ENCODE peak calls at places on chromosome 9, in ten cellular contexts. T is CD8-positive, alpha-beta T cell; N is esophagus squamous epithelium; F is right lobe of liver; K is left ventricle myocardium inferior; Z is IMR-90; Y is cardiac muscle cell; H is ovary; Q is fibroblast of lung; M is adrenal gland. I is an unnamed sample. For H3K27me3, the result is how much of the 10 kb centered on the place peaks cover.

GRCh38 chr9:125829743-125830142 is 82.6 kb downstream of the PBX3 start:
- DNase-seq in T (peak), N (no peak), F (peak), K (no peak), Z (peak), Y (no peak), H (peak), Q (peak), M (peak), I (no peak)

GRCh38 chr9:114803459-114803858 is 2.4 kb downstream of the TNFSF15 start:
- DNase-seq in T (no peak), N (no peak), F (no peak), K (peak), Z (no peak), Y (no peak), H (no peak), Q (no peak), M (no peak), I (no peak)

GRCh38 chr9:121972501-121972981 is 120.6 kb downstream of the TTLL11 start:
- DNase-seq in T (no peak), N (no peak), F (no peak), K (no peak), Z (peak), Y (no peak), H (no peak), Q (no peak), M (peak), I (no peak)

GRCh38 chr9:109027176-109027575 is 13.9 kb upstream of the CTNNAL1 start:
- DNase-seq in T (no peak), N (no peak), F (no peak), K (no peak), Z (peak), Y (no peak), H (peak), Q (peak), M (no peak), I (peak)

GRCh38 chr9:126517751-126518261 is 95.9 kb upstream of the LMX1B start:
- DNase-seq in T (no peak), N (no peak), F (no peak), K (no peak), Z (no peak), Y (no peak), H (no peak), Q (no peak), M (no peak), I (no peak)

GRCh38 chr9:110828148-110828730 is 159.6 kb downstream of the MUSK start:
- DNase-seq in T (no peak), N (no peak), F (no peak), K (peak), Z (peak), Y (peak), H (no peak), Q (peak), M (no peak), I (peak)

GRCh38 chr9:129944501-129945116 is 98.4 kb downstream of the FNBP1 start:
- DNase-seq in T (peak), N (no peak), F (no peak), K (no peak), Z (no peak), Y (no peak), H (no peak), Q (no peak), M (no peak), I (no peak)

GRCh38 chr9:104808030-104808614 is 44.2 kb downstream of the NIPSNAP3B start:
- DNase-seq in T (no peak), N (no peak), F (no peak), K (no peak), Z (peak), Y (no peak), H (peak), Q (peak), M (no peak), I (peak)

GRCh38 chr9:96253059-96253696 is 48.8 kb downstream of the HSD17B3 start:
- DNase-seq in T (no peak), N (no peak), F (no peak), K (no peak), Z (no peak), Y (no peak), H (no peak), Q (no peak), M (no peak), I (no peak)

GRCh38 chr9:95497772-95498171 is 19.0 kb downstream of the PTCH1 start:
- DNase-seq in T (no peak), N (no peak), F (no peak), K (no peak), Z (peak), Y (no peak), H (no peak), Q (peak), M (no peak), I (peak)

GRCh38 chr9:108842610-108843295 is 13.0 kb downstream of the ACTL7B start:
- DNase-seq in T (no peak), N (no peak), F (no peak), K (no peak), Z (no peak), Y (no peak), H (no peak), Q (no peak), M (no peak), I (no peak)

GRCh38 chr9:14985419-14985818 is 75.2 kb upstream of the FREM1 start:
- DNase-seq in T (no peak), N (no peak), F (no peak), K (no peak), Z (no peak), Y (no peak), H (no peak), Q (no peak), M (no peak), I (no peak)

GRCh38 chr9:35661756-35662350 is 3.1 kb downstream of the ARHGEF39 start:
- DNase-seq in T (peak), N (no peak), F (no peak), K (no peak), Z (no peak), Y (no peak), H (no peak), Q (no peak), M (no peak), I (no peak)

GRCh38 chr9:4491621-4491975 is 1.3 kb downstream of the SLC1A1 start:
- DNase-seq in T (no peak), N (no peak), F (no peak), K (no peak), Z (no peak), Y (no peak), H (no peak), Q (no peak), M (no peak), I (peak)

GRCh38 chr9:5110867-5111681 is 74.4 kb downstream of the INSL6 start:
- DNase-seq in T (no peak), N (no peak), F (peak), K (no peak), Z (no peak), Y (no peak), H (no peak), Q (no peak), M (no peak), I (no peak)

GRCh38 chr9:26292943-26293342 is 599.7 kb downstream of the CAAP1 start:
- DNase-seq in T (no peak), N (no peak), F (no peak), K (no peak), Z (peak), Y (no peak), H (no peak), Q (no peak), M (no peak), I (no peak)

GRCh38 chr9:30519756-30520155 is 1864.7 kb upstream of the ACO1 start:
- DNase-seq in T (no peak), N (no peak), F (no peak), K (no peak), Z (no peak), Y (no peak), H (no peak), Q (no peak), M (no peak), I (no peak)

GRCh38 chr9:93061791-93062299 is 3.3 kb downstream of the SUSD3 start:
- DNase-seq in T (no peak), N (no peak), F (peak), K (no peak), Z (no peak), Y (no peak), H (peak), Q (no peak), M (no peak), I (peak)

GRCh38 chr9:125240649-125240999 is 519 bp downstream of the HSPA5 start:
- DNase-seq in T (no peak), N (no peak), F (peak), K (no peak), Z (no peak), Y (peak), H (peak), Q (peak), M (peak), I (no peak)

GRCh38 chr9:112037281-112038016 is 137.6 kb downstream of the SUSD1 start:
- DNase-seq in T (peak), N (no peak), F (no peak), K (no peak), Z (peak), Y (no peak), H (no peak), Q (peak), M (no peak), I (no peak)

GRCh38 chr9:79617395-79617794 is 45.6 kb downstream of the TLE4 start:
- DNase-seq in T (no peak), N (no peak), F (no peak), K (no peak), Z (peak), Y (no peak), H (no peak), Q (peak), M (peak), I (no peak)

GRCh38 chr9:120935383-120935857 is 8.8 kb upstream of the TRAF1 start:
- DNase-seq in T (no peak), N (peak), F (peak), K (peak), Z (peak), Y (peak), H (peak), Q (peak), M (peak), I (peak)

GRCh38 chr9:73715591-73715990 is 563.9 kb downstream of the ANXA1 start:
- DNase-seq in T (no peak), N (no peak), F (no peak), K (no peak), Z (no peak), Y (no peak), H (no peak), Q (no peak), M (no peak), I (no peak)

GRCh38 chr9:36725777-36726356 is 153.2 kb downstream of the MELK start:
- DNase-seq in T (no peak), N (no peak), F (no peak), K (no peak), Z (no peak), Y (peak), H (no peak), Q (no peak), M (no peak), I (no peak)

GRCh38 chr9:126516936-126517750 is 96.6 kb upstream of the LMX1B start:
- DNase-seq in T (peak), N (no peak), F (no peak), K (peak), Z (peak), Y (peak), H (no peak), Q (peak), M (no peak), I (peak)

GRCh38 chr9:135087899-135088347 is 455 bp downstream of the OLFM1 start:
- DNase-seq in T (no peak), N (no peak), F (no peak), K (no peak), Z (no peak), Y (no peak), H (no peak), Q (no peak), M (no peak), I (no peak)
- H3K4me3 ChIP-seq in T (no peak), N (peak), F (peak), K (peak), Z (no peak), Y (peak), H (peak), Q (no peak), M (peak), I (no peak)

DNA sequence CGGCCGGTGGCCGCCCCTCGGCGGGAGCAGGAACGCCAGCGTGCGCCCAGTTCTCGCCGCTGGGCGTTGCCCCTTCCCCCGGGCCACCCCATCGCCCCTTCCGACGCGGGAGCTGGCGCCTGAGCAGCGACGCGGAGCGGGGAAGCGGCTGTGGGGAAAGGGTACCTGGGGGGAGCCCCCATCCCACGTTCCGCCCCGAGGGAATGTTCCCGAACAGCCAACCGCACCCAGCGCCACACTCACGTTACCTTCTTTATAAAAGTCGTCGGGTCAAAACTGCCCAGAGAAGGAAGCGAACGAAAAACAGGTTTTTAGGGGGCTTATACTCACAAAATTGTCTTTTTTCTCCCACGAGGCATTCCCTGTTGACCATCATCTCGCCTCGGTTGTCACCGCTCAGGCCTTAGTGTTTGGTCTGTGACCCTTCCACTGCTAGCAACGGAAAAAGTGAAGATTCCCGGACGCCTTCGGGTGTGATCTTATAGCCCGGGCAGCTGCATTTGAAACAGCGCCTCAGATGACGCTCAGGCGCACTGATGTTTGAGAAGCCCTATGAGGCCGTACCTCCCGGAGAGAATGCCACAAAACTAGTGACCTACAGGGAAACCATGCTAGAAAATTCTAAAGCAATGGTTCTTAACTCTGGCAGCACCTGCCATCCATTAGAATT is 472 bp upstream of the GOLM1 start:
- DNase-seq in T (no peak), N (no peak), F (peak), K (peak), Z (peak), Y (peak), H (peak), Q (peak), M (peak), I (peak)
- TF ChIP-seq CTCF in T (no peak), N (no peak), F (no peak), K (no peak), Z (no peak), Y (peak), H (no peak), Q (no peak), M (no peak), I (no peak)

DNA sequence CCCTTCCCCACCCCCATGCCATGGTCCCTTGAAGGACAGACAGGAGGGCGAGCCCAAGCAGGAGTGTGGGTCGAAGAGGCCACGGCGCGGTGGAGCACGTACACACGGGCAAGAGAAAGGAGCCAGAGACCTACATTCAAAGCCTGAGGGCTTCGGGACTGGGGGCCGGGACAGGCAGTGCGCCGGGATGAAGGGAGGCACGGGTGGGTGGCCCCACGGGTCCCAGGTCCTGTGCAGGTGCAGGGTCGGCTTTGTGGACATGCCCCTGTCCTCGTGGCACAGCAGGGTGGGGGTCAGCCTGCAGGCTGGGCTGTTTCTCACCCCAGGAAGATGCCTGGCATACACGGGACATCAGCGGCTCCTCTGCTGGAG is 9.8 kb downstream of the LRRC26 start:
- DNase-seq in T (no peak), N (no peak), F (no peak), K (no peak), Z (no peak), Y (no peak), H (no peak), Q (no peak), M (no peak), I (no peak)
- H3K27me3 ChIP-seq in T (under half), N (under half), F (under half), K (half or more), Z (half or more), Y (half or more), H (under half), Q (under half), M (half or more), I (half or more)

GRCh38 chr9:134403682-134404301 is 77.5 kb downstream of the RXRA start:
- DNase-seq in T (peak), N (no peak), F (peak), K (peak), Z (peak), Y (no peak), H (peak), Q (peak), M (peak), I (no peak)
- H3K4me3 ChIP-seq in T (no peak), N (no peak), F (no peak), K (peak), Z (no peak), Y (no peak), H (no peak), Q (no peak), M (no peak), I (no peak)